ENCODE peak calls at places on chromosome 10, in six cellular contexts. G is CD4-positive, alpha-beta T cell; C is left ventricle myocardium inferior; Z is GM12878; X is left lung; A is kidney epithelial cell. S is an unnamed sample.
A peak's percentile ranks its signal among the peaks of the same experiment; 100 is the strongest.

GRCh38 chr10:60611291-60611747 is 167.0 kb upstream of the CDK1 start:
- DNase-seq in G (no peak), C (no peak), Z (no peak), X (peak; percentile 61), A (peak; percentile 75), S (no peak)

GRCh38 chr10:24723788-24724380 is at the start of gene ARHGAP21:
- DNase-seq in G (peak; percentile 27), C (peak; percentile 81), Z (no peak), X (peak; percentile 91), A (no peak), S (peak; percentile 81)

GRCh38 chr10:30013684-30014246 is 45.6 kb downstream of the JCAD start:
- DNase-seq in G (no peak), C (peak; percentile 76), Z (no peak), X (no peak), A (no peak), S (peak; percentile 58)

GRCh38 chr10:104937528-104937927 is 296.4 kb downstream of the SORCS3 start:
- DNase-seq in G (no peak), C (no peak), Z (no peak), X (no peak), A (peak; percentile 98), S (no peak)

GRCh38 chr10:70617798-70618568 is 15.4 kb upstream of the PRF1 start:
- DNase-seq in G (no peak), C (no peak), Z (no peak), X (no peak), A (peak; percentile 56), S (no peak)

GRCh38 chr10:17428616-17429097 is 25.7 kb downstream of the ST8SIA6 start:
- DNase-seq in G (peak; percentile 63), C (no peak), Z (no peak), X (no peak), A (no peak), S (no peak)

GRCh38 chr10:110681023-110681681 is 37.0 kb downstream of the RBM20 start:
- DNase-seq in G (no peak), C (peak; percentile 31), Z (no peak), X (no peak), A (peak; percentile 26), S (no peak)

GRCh38 chr10:88200637-88201036 is 337.2 kb downstream of the PTEN start:
- DNase-seq in G (no peak), C (no peak), Z (no peak), X (no peak), A (no peak), S (no peak)

GRCh38 chr10:124671486-124672075 is 72.6 kb downstream of the FAM53B start:
- DNase-seq in G (no peak), C (peak; percentile 59), Z (no peak), X (peak; percentile 66), A (no peak), S (no peak)

GRCh38 chr10:119113805-119114732 is 10.2 kb downstream of the DENND10 start:
- DNase-seq in G (no peak), C (no peak), Z (no peak), X (no peak), A (no peak), S (no peak)

GRCh38 chr10:48470115-48470892 is 134.6 kb downstream of the ARHGAP22 start:
- DNase-seq in G (no peak), C (no peak), Z (no peak), X (no peak), A (no peak), S (peak; percentile 48)

GRCh38 chr10:8061274-8062211 is 7.1 kb downstream of the GATA3 start:
- DNase-seq in G (peak; percentile 56), C (no peak), Z (no peak), X (no peak), A (no peak), S (no peak)

GRCh38 chr10:71326464-71326881 is 7.4 kb downstream of the SLC29A3 start:
- DNase-seq in G (no peak), C (no peak), Z (no peak), X (no peak), A (no peak), S (no peak)

GRCh38 chr10:49118450-49118849 is 3.1 kb upstream of the VSTM4 start:
- DNase-seq in G (no peak), C (no peak), Z (no peak), X (no peak), A (no peak), S (no peak)

GRCh38 chr10:15426558-15426957 is 55.5 kb upstream of the FAM171A1 start:
- DNase-seq in G (no peak), C (no peak), Z (no peak), X (no peak), A (no peak), S (no peak)

GRCh38 chr10:93190377-93190776 is 116.7 kb downstream of the CYP26A1 start:
- DNase-seq in G (no peak), C (no peak), Z (no peak), X (no peak), A (no peak), S (no peak)

GRCh38 chr10:51422311-51423120 is 276.9 kb downstream of the CSTF2T start:
- DNase-seq in G (no peak), C (peak; percentile 31), Z (peak; percentile 8), X (no peak), A (peak; percentile 10), S (peak; percentile 39)

GRCh38 chr10:43039629-43040481 is 37.0 kb upstream of the RET start:
- DNase-seq in G (no peak), C (no peak), Z (no peak), X (no peak), A (no peak), S (no peak)

GRCh38 chr10:76469675-76470074 is 1038.3 kb downstream of the LRMDA start:
- DNase-seq in G (no peak), C (no peak), Z (no peak), X (no peak), A (no peak), S (no peak)

GRCh38 chr10:116671274-116671926 is 50.6 kb downstream of the PNLIPRP2 start:
- DNase-seq in G (no peak), C (no peak), Z (no peak), X (no peak), A (no peak), S (no peak)

GRCh38 chr10:69360485-69361302 is 56.0 kb downstream of the TACR2 start:
- DNase-seq in G (no peak), C (peak; percentile 74), Z (no peak), X (peak; percentile 77), A (peak; percentile 19), S (peak; percentile 69)

GRCh38 chr10:14325325-14325955 is 5.3 kb downstream of the FRMD4A start:
- DNase-seq in G (peak; percentile 43), C (peak; percentile 22), Z (no peak), X (peak; percentile 27), A (no peak), S (peak; percentile 46)

GRCh38 chr10:132570771-132571564 is 33.4 kb downstream of the INPP5A start:
- DNase-seq in G (no peak), C (no peak), Z (peak; percentile 73), X (peak; percentile 77), A (no peak), S (no peak)

GRCh38 chr10:98852686-98853085 is 383.0 kb downstream of the HPSE2 start:
- DNase-seq in G (no peak), C (no peak), Z (no peak), X (no peak), A (no peak), S (no peak)

GRCh38 chr10:98848361-98848760 is 387.3 kb downstream of the HPSE2 start:
- DNase-seq in G (no peak), C (no peak), Z (no peak), X (no peak), A (no peak), S (no peak)

DNA sequence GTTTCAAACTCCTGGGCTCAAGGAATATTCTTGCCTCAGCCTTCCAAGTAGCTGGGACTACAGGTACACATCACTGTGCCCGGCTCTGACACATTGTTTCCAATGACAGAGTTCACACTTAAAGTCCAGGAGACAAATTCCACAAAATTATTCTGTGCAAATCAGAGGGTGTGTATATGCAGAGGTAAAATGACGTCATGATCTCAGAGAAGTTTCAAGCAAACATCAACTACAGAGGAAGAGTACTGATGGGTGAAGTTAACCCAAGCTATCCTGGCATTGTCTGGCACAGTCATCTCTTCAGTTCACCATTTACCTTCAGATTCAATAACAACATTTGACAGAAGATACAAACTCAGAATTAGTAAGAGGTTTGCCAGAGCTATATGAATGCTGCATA is 388.9 kb downstream of the HPSE2 start:
- DNase-seq in G (no peak), C (no peak), Z (no peak), X (no peak), A (no peak), S (no peak)
- H3K27me3 ChIP-seq in G (no peaks in the 10 kb centered on the region), C (peaks cover 5% of the 10 kb centered on the region), Z (no peaks in the 10 kb centered on the region), X (no peaks in the 10 kb centered on the region), A (no peaks in the 10 kb centered on the region), S (no peaks in the 10 kb centered on the region)

GRCh38 chr10:101569465-101569837 is 18.6 kb downstream of the POLL start:
- DNase-seq in G (no peak), C (no peak), Z (no peak), X (no peak), A (no peak), S (no peak)
- H3K27me3 ChIP-seq in G (peaks cover 48% of the 10 kb centered on the region), C (peaks cover 57% of the 10 kb centered on the region), Z (no peaks in the 10 kb centered on the region), X (peaks cover 31% of the 10 kb centered on the region), A (peaks cover 78% of the 10 kb centered on the region), S (peaks cover 3% of the 10 kb centered on the region)

GRCh38 chr10:101777085-101777856 is 1.4 kb upstream of the FGF8 start:
- DNase-seq in G (no peak), C (no peak), Z (no peak), X (peak; percentile 19), A (no peak), S (no peak)

GRCh38 chr10:101778151-101778780 is 2.4 kb upstream of the FGF8 start:
- DNase-seq in G (no peak), C (no peak), Z (no peak), X (peak; percentile 49), A (no peak), S (no peak)

GRCh38 chr10:101779544-101780186 is 3.6 kb downstream of the NPM3 start:
- DNase-seq in G (peak; percentile 83), C (peak; percentile 79), Z (peak; percentile 25), X (peak; percentile 98), A (no peak), S (peak; percentile 80)

GRCh38 chr10:101778781-101779543 is 3.0 kb upstream of the FGF8 start:
- DNase-seq in G (no peak), C (no peak), Z (no peak), X (peak; percentile 79), A (no peak), S (no peak)

GRCh38 chr10:101777857-101778145 is 1.9 kb upstream of the FGF8 start:
- DNase-seq in G (no peak), C (no peak), Z (no peak), X (peak; percentile 65), A (no peak), S (no peak)
- H3K27me3 ChIP-seq in G (peaks cover 60% of the 10 kb centered on the region), C (peaks cover 70% of the 10 kb centered on the region), Z (peaks cover 13% of the 10 kb centered on the region), X (peaks cover 41% of the 10 kb centered on the region), A (peaks cover 61% of the 10 kb centered on the region), S (no peaks in the 10 kb centered on the region)

GRCh38 chr10:123585477-123586445 is 80.4 kb upstream of the GPR26 start:
- DNase-seq in G (no peak), C (no peak), Z (no peak), X (no peak), A (no peak), S (no peak)

GRCh38 chr10:123583639-123584418 is 82.3 kb upstream of the GPR26 start:
- DNase-seq in G (no peak), C (peak; percentile 66), Z (no peak), X (peak; percentile 89), A (no peak), S (peak; percentile 85)

GRCh38 chr10:123582084-123582989 is 83.8 kb upstream of the GPR26 start:
- DNase-seq in G (peak; percentile 48), C (peak; percentile 67), Z (no peak), X (peak; percentile 86), A (no peak), S (peak; percentile 84)

GRCh38 chr10:123587110-123587509 is 79.0 kb upstream of the GPR26 start:
- DNase-seq in G (no peak), C (no peak), Z (no peak), X (no peak), A (no peak), S (no peak)

GRCh38 chr10:123584419-123584775 is 81.8 kb upstream of the GPR26 start:
- DNase-seq in G (no peak), C (no peak), Z (no peak), X (peak; percentile 67), A (no peak), S (no peak)
- H3K27me3 ChIP-seq in G (peaks cover 31% of the 10 kb centered on the region), C (peaks cover 94% of the 10 kb centered on the region), Z (peaks cover 7% of the 10 kb centered on the region), X (peaks cover 14% of the 10 kb centered on the region), A (peaks cover 21% of the 10 kb centered on the region), S (no peaks in the 10 kb centered on the region)